ENCODE peak calls at places on chromosomes 13 and 19, in seven cellular contexts. T is AG04450, J is tibial nerve, Z is PC-3, S is K562, U is lower leg skin, H is WERI-Rb-1. N is an unnamed sample.

GRCh38 chr19:10936661-10937084 is 8.1 kb downstream of the TIMM29 start:
- DNase-seq in T (peak), J (peak), Z (peak), S (peak), U (no peak), H (peak), N (peak)

GRCh38 chr19:38877781-38878574 is at the start of gene RINL:
- DNase-seq in T (no peak), J (no peak), Z (no peak), S (peak), U (no peak), H (peak), N (no peak)

GRCh38 chr19:784541-784940 is 12.7 kb upstream of the PTBP1 start:
- DNase-seq in T (no peak), J (no peak), Z (no peak), S (no peak), U (no peak), H (no peak), N (no peak)

GRCh38 chr13:75480691-75481175 is 1.2 kb downstream of the TBC1D4 start:
- DNase-seq in T (no peak), J (peak), Z (peak), S (peak), U (peak), H (peak), N (peak)

GRCh38 chr13:109180905-109181425 is 551.6 kb downstream of the MYO16 start:
- DNase-seq in T (peak), J (no peak), Z (no peak), S (no peak), U (no peak), H (no peak), N (peak)

GRCh38 chr13:90445179-90445578 is 902.3 kb upstream of the MIR17HG start:
- DNase-seq in T (peak), J (no peak), Z (peak), S (no peak), U (peak), H (no peak), N (peak)

GRCh38 chr19:38389101-38389925 is 816 bp downstream of the SPRED3 start:
- DNase-seq in T (peak), J (no peak), Z (peak), S (no peak), U (no peak), H (peak), N (peak)

GRCh38 chr19:1397838-1398237 is 3.5 kb downstream of the GAMT start:
- DNase-seq in T (no peak), J (no peak), Z (no peak), S (no peak), U (no peak), H (no peak), N (no peak)

GRCh38 chr19:3664879-3665642 is 35.2 kb downstream of the PIP5K1C start:
- DNase-seq in T (no peak), J (no peak), Z (no peak), S (no peak), U (no peak), H (no peak), N (no peak)

GRCh38 chr13:59766236-59766635 is 397.5 kb downstream of the DIAPH3 start:
- DNase-seq in T (no peak), J (no peak), Z (no peak), S (no peak), U (no peak), H (no peak), N (no peak)

GRCh38 chr19:55384576-55385235 is 614 bp upstream of the TMEM238 start:
- DNase-seq in T (no peak), J (peak), Z (no peak), S (peak), U (peak), H (no peak), N (no peak)

GRCh38 chr19:2449019-2449418 is 7.7 kb downstream of the LMNB2 start:
- DNase-seq in T (no peak), J (no peak), Z (no peak), S (no peak), U (no peak), H (no peak), N (no peak)

GRCh38 chr19:42079886-42080763 is 4.2 kb downstream of the ZNF574 start:
- DNase-seq in T (no peak), J (no peak), Z (no peak), S (no peak), U (no peak), H (no peak), N (no peak)
- H3K4me3 ChIP-seq in T (no peak), J (no peak), Z (no peak), S (no peak), U (no peak), H (no peak), N (no peak)

DNA sequence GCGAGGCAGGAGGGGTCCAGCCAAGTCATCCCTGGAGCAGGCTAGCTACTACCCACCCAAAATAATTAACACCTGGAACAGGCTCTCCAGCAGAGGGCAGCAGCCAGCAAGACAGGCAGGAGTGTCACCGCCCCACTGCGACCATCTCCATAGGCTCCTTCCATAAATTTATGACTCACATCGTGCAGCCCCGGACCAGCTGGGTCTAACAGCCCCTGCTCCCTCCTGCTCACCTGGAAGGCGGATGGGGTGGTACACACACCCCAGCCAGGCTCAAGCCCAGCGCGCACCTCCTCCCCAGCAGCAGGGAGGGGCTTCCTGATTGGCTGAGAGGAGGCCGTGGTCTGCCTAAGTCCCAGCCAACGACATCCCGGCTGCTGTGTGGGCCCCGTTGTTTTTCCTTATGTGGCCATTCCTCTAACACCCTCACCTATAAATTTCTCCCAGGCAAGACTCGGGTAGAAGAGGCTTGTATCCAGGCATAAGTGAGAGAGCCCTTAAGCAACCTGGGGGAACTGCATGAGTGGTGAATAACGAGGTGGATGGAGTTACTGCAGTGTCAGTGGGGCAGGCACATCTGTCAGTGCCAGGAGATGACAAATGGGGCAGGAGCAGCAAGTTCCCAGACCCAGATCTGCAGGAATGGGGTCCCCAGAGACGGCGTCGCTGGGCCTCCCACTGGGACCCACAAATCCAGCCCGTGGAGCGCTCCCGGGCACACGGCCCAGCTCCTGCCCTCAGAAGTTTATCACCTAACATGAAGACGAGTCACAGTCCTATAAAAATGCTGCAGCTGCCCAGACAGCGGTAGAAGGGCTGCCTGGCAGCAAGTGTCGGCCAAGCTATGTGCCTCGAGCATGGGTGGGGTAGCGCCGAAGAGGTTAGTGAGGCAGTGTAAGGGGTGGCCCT is 43.1 kb downstream of the CEBPG start:
- DNase-seq in T (no peak), J (peak), Z (peak), S (peak), U (no peak), H (peak), N (peak)
- H3K4me3 ChIP-seq in T (no peak), J (no peak), Z (peak), S (no peak), U (no peak), H (peak), N (no peak)

DNA sequence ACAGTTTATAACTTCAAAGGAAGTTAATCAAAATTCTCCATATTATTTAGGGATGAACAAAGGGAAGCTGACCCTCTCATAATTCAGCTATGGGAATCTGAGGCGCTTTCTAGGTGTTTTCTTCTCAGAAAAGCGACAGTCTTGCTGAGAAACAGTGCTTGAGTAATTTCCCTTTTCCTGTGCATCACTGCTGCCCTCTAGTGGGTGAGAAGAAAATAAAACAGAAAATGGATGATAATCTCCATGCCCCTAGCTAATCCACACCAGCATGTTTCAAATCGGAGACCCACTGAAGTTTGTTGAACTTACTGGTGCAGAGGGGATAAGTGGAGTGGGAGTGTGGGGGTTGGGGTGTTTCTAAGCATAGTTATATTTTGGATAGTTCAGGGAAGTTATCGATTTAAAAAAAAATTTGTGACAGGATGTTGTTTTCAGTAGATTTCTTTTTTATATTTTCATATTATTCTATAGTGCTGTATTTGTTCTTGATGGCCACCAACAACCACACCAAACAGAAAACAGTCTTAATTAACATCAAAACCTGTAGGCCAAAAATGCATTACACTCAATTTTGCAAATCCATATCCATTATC is 21.4 kb downstream of the LCP1 start:
- DNase-seq in T (peak), J (no peak), Z (peak), S (peak), U (no peak), H (no peak), N (peak)
- H3K4me3 ChIP-seq in T (no peak), J (no peak), Z (no peak), S (no peak), U (no peak), H (no peak), N (no peak)

GRCh38 chr19:12694641-12695040 is 1.8 kb downstream of the FBXW9 start:
- DNase-seq in T (no peak), J (no peak), Z (no peak), S (no peak), U (no peak), H (no peak), N (no peak)

GRCh38 chr19:12695514-12695913 is 917 bp downstream of the FBXW9 start:
- DNase-seq in T (no peak), J (no peak), Z (no peak), S (no peak), U (no peak), H (no peak), N (no peak)

GRCh38 chr19:12695997-12696365 is 450 bp downstream of the FBXW9 start:
- DNase-seq in T (no peak), J (no peak), Z (no peak), S (peak), U (no peak), H (no peak), N (no peak)

GRCh38 chr19:12696366-12697335 is at the start of gene FBXW9:
- DNase-seq in T (peak), J (peak), Z (peak), S (peak), U (peak), H (peak), N (peak)

DNA sequence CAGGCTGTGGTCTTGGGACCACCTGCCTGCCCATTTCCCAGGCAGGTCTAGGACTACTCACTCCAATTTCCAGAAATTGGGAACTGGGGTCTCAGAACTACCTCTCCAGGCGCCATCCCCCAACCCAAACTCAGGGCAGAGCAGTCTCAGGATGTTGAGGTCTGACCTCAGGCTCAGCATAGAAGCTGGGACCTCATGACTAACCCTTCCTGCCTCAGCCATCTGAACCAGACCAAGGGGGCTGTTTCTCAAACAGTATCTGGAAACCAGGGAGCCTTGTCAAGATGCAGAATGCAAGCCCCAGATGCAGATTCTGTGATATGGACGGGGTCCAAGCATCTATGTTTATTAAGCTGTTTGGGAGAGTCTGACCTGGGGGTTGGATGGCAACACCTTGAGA is 1.3 kb downstream of the FBXW9 start:
- DNase-seq in T (no peak), J (no peak), Z (no peak), S (no peak), U (no peak), H (no peak), N (no peak)
- H3K4me3 ChIP-seq in T (no peak), J (peak), Z (no peak), S (peak), U (no peak), H (no peak), N (peak)

GRCh38 chr19:5123646-5124045 is 154.7 kb downstream of the KDM4B start:
- DNase-seq in T (no peak), J (no peak), Z (no peak), S (no peak), U (no peak), H (no peak), N (no peak)
- H3K4me3 ChIP-seq in T (no peak), J (no peak), Z (no peak), S (no peak), U (no peak), H (no peak), N (no peak)

GRCh38 chr19:17234911-17235617 is 9.0 kb downstream of the OCEL1 start:
- DNase-seq in T (no peak), J (no peak), Z (peak), S (peak), U (no peak), H (peak), N (peak)

GRCh38 chr19:17237747-17238706 is 7.7 kb downstream of the NR2F6 start:
- DNase-seq in T (no peak), J (no peak), Z (no peak), S (no peak), U (no peak), H (no peak), N (no peak)

GRCh38 chr19:17236831-17237543 is 8.7 kb downstream of the NR2F6 start:
- DNase-seq in T (no peak), J (no peak), Z (no peak), S (no peak), U (no peak), H (no peak), N (no peak)

GRCh38 chr19:17235618-17236413 is 9.8 kb downstream of the OCEL1 start:
- DNase-seq in T (peak), J (no peak), Z (no peak), S (peak), U (no peak), H (peak), N (peak)

GRCh38 chr19:17236414-17236716 is 9.4 kb downstream of the NR2F6 start:
- DNase-seq in T (no peak), J (no peak), Z (no peak), S (no peak), U (no peak), H (peak), N (no peak)
- H3K4me3 ChIP-seq in T (peak), J (peak), Z (no peak), S (no peak), U (no peak), H (no peak), N (peak)

GRCh38 chr19:15249560-15249874 is 17.3 kb upstream of the EPHX3 start:
- DNase-seq in T (no peak), J (no peak), Z (no peak), S (no peak), U (no peak), H (no peak), N (no peak)

GRCh38 chr19:15251010-15251748 is 18.9 kb upstream of the EPHX3 start:
- DNase-seq in T (peak), J (no peak), Z (no peak), S (no peak), U (no peak), H (no peak), N (peak)

GRCh38 chr19:15250635-15250993 is 18.4 kb upstream of the EPHX3 start:
- DNase-seq in T (no peak), J (no peak), Z (no peak), S (no peak), U (no peak), H (no peak), N (no peak)

GRCh38 chr19:15248648-15249559 is 16.7 kb upstream of the EPHX3 start:
- DNase-seq in T (peak), J (peak), Z (peak), S (no peak), U (peak), H (no peak), N (peak)

DNA sequence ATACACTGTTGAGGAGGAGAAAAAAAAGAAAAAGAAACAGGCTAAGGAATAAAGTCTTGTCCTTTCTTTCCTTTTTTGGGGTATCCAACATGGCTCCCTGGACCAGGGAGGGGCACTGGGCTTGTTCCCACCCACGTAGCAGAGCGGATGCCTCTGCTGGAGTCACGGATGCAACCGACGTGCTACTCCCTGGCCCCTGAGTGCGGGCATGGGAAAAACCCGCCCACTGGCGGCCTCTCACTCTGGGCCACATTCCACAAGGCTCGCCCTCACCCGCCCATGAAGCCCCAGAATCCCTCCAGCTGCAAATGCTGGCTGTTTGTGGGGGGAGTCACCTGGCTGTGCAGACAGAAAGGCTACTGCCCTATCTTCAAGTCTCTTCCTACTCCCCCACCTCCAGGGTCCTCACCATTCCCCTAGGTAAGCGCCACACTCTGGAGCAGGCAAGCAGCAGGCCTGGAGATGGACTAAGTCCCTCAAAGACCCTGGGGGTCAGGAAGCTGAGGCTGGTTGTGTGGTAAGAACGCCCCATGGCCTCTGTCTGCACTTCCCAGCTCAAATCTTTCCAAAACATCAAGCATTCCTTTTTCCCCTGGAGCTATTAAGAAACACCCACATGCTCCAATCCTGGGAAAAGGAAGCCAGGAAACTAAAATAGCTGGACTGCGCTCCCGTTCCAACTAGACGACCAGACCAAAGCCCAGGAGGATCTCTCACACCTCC is 17.8 kb upstream of the EPHX3 start:
- DNase-seq in T (peak), J (peak), Z (no peak), S (no peak), U (no peak), H (no peak), N (peak)
- H3K4me3 ChIP-seq in T (peak), J (no peak), Z (no peak), S (no peak), U (no peak), H (no peak), N (peak)

GRCh38 chr19:5788422-5788821 is 2.5 kb downstream of the DUS3L start:
- DNase-seq in T (no peak), J (no peak), Z (no peak), S (no peak), U (no peak), H (no peak), N (no peak)
- H3K4me3 ChIP-seq in T (no peak), J (no peak), Z (no peak), S (no peak), U (no peak), H (no peak), N (no peak)